ENCODE peak calls at places on chromosomes 13 and 19, in six cellular contexts. J, X, D, O, T and F are unnamed samples.

GRCh38 chr13:67408823-67409222 is 178.7 kb upstream of the PCDH9 start:
- DNase-seq in J (peak), X (peak), D (no peak), O (no peak), T (no peak), F (no peak)

GRCh38 chr19:9878511-9879196 is 43.5 kb downstream of the PIN1 start:
- DNase-seq in J (no peak), X (peak), D (no peak), O (no peak), T (no peak), F (no peak)

GRCh38 chr13:32284927-32285632 is 30.1 kb downstream of the ZAR1L start:
- DNase-seq in J (no peak), X (peak), D (peak), O (no peak), T (peak), F (no peak)

GRCh38 chr19:49106648-49107135 is 7.5 kb upstream of the LIN7B start:
- DNase-seq in J (peak), X (peak), D (peak), O (peak), T (no peak), F (peak)

GRCh38 chr19:5309438-5310204 is 31.0 kb downstream of the PTPRS start:
- DNase-seq in J (no peak), X (peak), D (no peak), O (no peak), T (peak), F (no peak)

GRCh38 chr13:98691360-98691759 is 61.1 kb downstream of the SLC15A1 start:
- DNase-seq in J (no peak), X (no peak), D (no peak), O (no peak), T (no peak), F (no peak)

GRCh38 chr19:30227661-30228112 is 144.5 kb upstream of the ZNF536 start:
- DNase-seq in J (peak), X (peak), D (peak), O (peak), T (no peak), F (peak)

GRCh38 chr19:38650180-38650775 is 2.8 kb downstream of the ACTN4 start:
- DNase-seq in J (peak), X (no peak), D (no peak), O (no peak), T (no peak), F (no peak)

GRCh38 chr13:36918246-36919060 is 1.6 kb downstream of the SMAD9 start:
- DNase-seq in J (no peak), X (peak), D (peak), O (no peak), T (no peak), F (no peak)

GRCh38 chr13:94061316-94061715 is 418.2 kb downstream of the DCT start:
- DNase-seq in J (peak), X (no peak), D (no peak), O (no peak), T (no peak), F (no peak)

GRCh38 chr19:2636897-2637683 is 65.4 kb downstream of the GNG7 start:
- DNase-seq in J (peak), X (peak), D (peak), O (peak), T (no peak), F (no peak)

GRCh38 chr13:61684976-61685682 is 269.5 kb upstream of the PCDH20 start:
- DNase-seq in J (no peak), X (no peak), D (no peak), O (no peak), T (no peak), F (no peak)

GRCh38 chr19:54279441-54279962 is 1.4 kb downstream of the LILRB2 start:
- DNase-seq in J (no peak), X (no peak), D (no peak), O (no peak), T (no peak), F (no peak)

GRCh38 chr19:55673465-55673864 is 1.6 kb upstream of the EPN1 start:
- DNase-seq in J (no peak), X (peak), D (peak), O (no peak), T (no peak), F (no peak)

GRCh38 chr13:100983111-100983510 is 308.5 kb upstream of the TMTC4 start:
- DNase-seq in J (no peak), X (no peak), D (no peak), O (no peak), T (no peak), F (no peak)

GRCh38 chr13:30584332-30584731 is 33.4 kb upstream of the USPL1 start:
- DNase-seq in J (no peak), X (no peak), D (no peak), O (no peak), T (no peak), F (no peak)

GRCh38 chr13:21074601-21075302 is 13.4 kb upstream of the LATS2 start:
- DNase-seq in J (no peak), X (peak), D (no peak), O (no peak), T (no peak), F (no peak)

GRCh38 chr13:95246292-95247082 is 54.8 kb downstream of the ABCC4 start:
- DNase-seq in J (no peak), X (no peak), D (no peak), O (no peak), T (no peak), F (no peak)

GRCh38 chr19:33325920-33326319 is 23.6 kb upstream of the CEBPA start:
- DNase-seq in J (no peak), X (no peak), D (no peak), O (no peak), T (no peak), F (no peak)

GRCh38 chr19:47778089-47778953 is at the start of gene SELENOW:
- DNase-seq in J (peak), X (peak), D (peak), O (peak), T (peak), F (peak)

GRCh38 chr19:7700128-7700470 is 1.8 kb downstream of the FCER2 start:
- DNase-seq in J (no peak), X (no peak), D (no peak), O (no peak), T (no peak), F (no peak)

GRCh38 chr13:51856027-51856736 is 5.6 kb upstream of the CCDC70 start:
- DNase-seq in J (peak), X (no peak), D (no peak), O (no peak), T (no peak), F (no peak)

GRCh38 chr19:5031231-5032100 is 62.6 kb downstream of the KDM4B start:
- DNase-seq in J (peak), X (peak), D (peak), O (peak), T (peak), F (peak)

GRCh38 chr19:47483200-47483599 is 819 bp downstream of the KPTN start:
- DNase-seq in J (no peak), X (no peak), D (no peak), O (no peak), T (no peak), F (no peak)

GRCh38 chr13:103178986-103179695 is 112.9 kb upstream of the SLC10A2 start:
- DNase-seq in J (no peak), X (no peak), D (no peak), O (no peak), T (no peak), F (no peak)

GRCh38 chr13:36217456-36217855 is 3.1 kb upstream of the SOHLH2 start:
- DNase-seq in J (no peak), X (no peak), D (no peak), O (no peak), T (no peak), F (no peak)

GRCh38 chr13:26112843-26113242 is 61.0 kb upstream of the SHISA2 start:
- DNase-seq in J (no peak), X (peak), D (peak), O (no peak), T (no peak), F (no peak)

GRCh38 chr13:37072024-37072423 is 12.5 kb upstream of the SUPT20H start:
- DNase-seq in J (no peak), X (no peak), D (no peak), O (no peak), T (no peak), F (no peak)

GRCh38 chr19:29484876-29485275 is 40.9 kb upstream of the VSTM2B start:
- DNase-seq in J (no peak), X (no peak), D (no peak), O (no peak), T (no peak), F (no peak)

GRCh38 chr19:42563352-42564210 is 31.1 kb downstream of the CEACAM8 start:
- DNase-seq in J (peak), X (peak), D (peak), O (peak), T (no peak), F (peak)

GRCh38 chr13:73593199-73593765 is 534.5 kb downstream of the KLF5 start:
- DNase-seq in J (peak), X (no peak), D (no peak), O (no peak), T (no peak), F (no peak)

GRCh38 chr13:103145476-103145875 is 79.3 kb upstream of the SLC10A2 start:
- DNase-seq in J (no peak), X (no peak), D (no peak), O (no peak), T (no peak), F (no peak)

GRCh38 chr13:76711515-76712182 is 174.6 kb downstream of the KCTD12 start:
- DNase-seq in J (peak), X (no peak), D (no peak), O (no peak), T (peak), F (no peak)

GRCh38 chr13:112671359-112671758 is 18.5 kb upstream of the ATP11A start:
- DNase-seq in J (no peak), X (no peak), D (no peak), O (no peak), T (no peak), F (no peak)

GRCh38 chr19:56966225-56966696 is 125.7 kb upstream of the PEG3 start:
- DNase-seq in J (no peak), X (peak), D (no peak), O (no peak), T (no peak), F (no peak)
- H3K27ac ChIP-seq in J (no peak), X (no peak), D (no peak), O (no peak), T (no peak), F (no peak)

GRCh38 chr13:45339867-45340266 is 1.1 kb downstream of the TPT1 start:
- DNase-seq in J (no peak), X (no peak), D (no peak), O (no peak), T (no peak), F (no peak)
- H3K27ac ChIP-seq in J (peak), X (no peak), D (peak), O (peak), T (peak), F (peak)

GRCh38 chr19:16343156-16343555 is 18.5 kb downstream of the KLF2 start:
- DNase-seq in J (no peak), X (no peak), D (no peak), O (no peak), T (no peak), F (no peak)
- H3K27ac ChIP-seq in J (no peak), X (no peak), D (no peak), O (no peak), T (peak), F (no peak)

DNA sequence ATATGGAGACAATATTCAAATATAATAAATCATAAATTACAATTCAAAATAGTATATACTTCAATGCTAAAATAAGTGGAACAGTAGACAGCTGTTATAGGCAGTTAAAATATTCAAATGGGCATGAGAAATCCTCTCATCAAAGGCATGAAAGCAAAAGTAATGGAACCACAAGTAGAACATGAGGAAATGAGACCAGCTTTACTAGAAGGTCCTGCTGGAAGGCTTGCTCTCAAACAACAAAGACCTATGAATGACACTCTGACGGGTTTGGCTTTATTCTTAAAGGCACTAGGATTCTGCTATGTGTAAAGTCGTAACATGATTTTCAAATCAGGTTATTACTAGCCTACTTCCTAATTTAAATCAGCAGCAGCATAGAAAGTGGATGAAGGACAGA is 148.1 kb downstream of the VWA8 start:
- DNase-seq in J (no peak), X (no peak), D (no peak), O (no peak), T (no peak), F (no peak)
- H3K27ac ChIP-seq in J (no peak), X (no peak), D (no peak), O (no peak), T (no peak), F (no peak)

DNA sequence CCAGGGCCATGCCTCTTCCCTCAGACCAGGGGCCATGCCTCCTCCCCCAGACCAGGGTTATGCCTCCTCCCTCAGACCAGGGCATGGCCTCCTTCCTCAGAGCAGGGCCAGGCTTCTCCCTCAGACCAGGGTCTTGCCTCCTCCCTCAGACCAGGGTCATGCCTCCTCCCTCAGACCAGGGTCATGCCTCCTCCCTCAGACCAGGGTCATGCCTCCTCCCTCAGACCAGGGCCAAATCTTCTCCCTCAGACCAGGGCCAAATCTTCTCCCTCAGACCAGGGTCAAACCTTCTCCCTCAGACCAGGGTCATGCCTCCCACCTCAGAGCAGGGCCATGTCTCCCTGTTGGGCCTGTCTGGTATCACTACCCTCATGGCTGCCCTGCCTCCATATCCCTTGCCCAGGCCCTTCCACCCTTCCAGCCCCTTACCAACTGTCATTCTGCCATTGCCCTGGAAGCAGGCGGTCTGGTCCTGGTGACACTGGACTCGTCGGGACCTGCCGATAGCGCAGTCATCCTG is 4.2 kb downstream of the LYPD5 start:
- DNase-seq in J (no peak), X (no peak), D (no peak), O (no peak), T (no peak), F (no peak)
- H3K27ac ChIP-seq in J (no peak), X (no peak), D (no peak), O (no peak), T (no peak), F (no peak)

DNA sequence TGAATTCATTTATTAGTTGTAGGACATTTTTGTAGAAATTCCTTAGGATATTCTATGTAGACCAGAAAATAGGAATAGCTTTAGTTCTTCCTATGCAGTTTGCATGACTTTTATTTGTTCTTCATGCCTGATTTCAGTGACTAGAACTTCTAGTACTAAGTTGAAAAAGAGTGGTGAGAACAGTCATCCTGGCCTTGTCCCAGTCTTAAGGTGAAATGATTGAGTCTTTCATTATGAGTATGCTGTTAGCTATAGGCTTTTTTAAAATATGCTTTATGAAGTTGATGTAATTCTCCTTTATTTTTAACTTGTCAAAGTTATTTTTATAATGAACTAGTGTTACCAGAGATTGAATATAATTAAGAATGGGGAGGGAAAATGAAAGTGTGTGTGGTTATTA is 690.1 kb upstream of the KLHL1 start:
- DNase-seq in J (no peak), X (no peak), D (no peak), O (no peak), T (no peak), F (no peak)
- H3K27ac ChIP-seq in J (no peak), X (no peak), D (no peak), O (no peak), T (no peak), F (no peak)

GRCh38 chr19:32017341-32017948 is 328.0 kb upstream of the ZNF507 start:
- DNase-seq in J (no peak), X (no peak), D (no peak), O (no peak), T (no peak), F (no peak)
- H3K27ac ChIP-seq in J (no peak), X (no peak), D (no peak), O (no peak), T (no peak), F (no peak)

GRCh38 chr13:27170521-27171243 is 929 bp downstream of the USP12 start:
- DNase-seq in J (peak), X (peak), D (peak), O (peak), T (no peak), F (peak)
- H3K27ac ChIP-seq in J (peak), X (peak), D (peak), O (peak), T (peak), F (peak)

GRCh38 chr13:113898391-113898790 is 34.5 kb upstream of the GAS6 start:
- DNase-seq in J (no peak), X (no peak), D (no peak), O (no peak), T (peak), F (no peak)
- H3K27ac ChIP-seq in J (no peak), X (no peak), D (no peak), O (no peak), T (no peak), F (no peak)

GRCh38 chr19:1285737-1286360 is at the start of gene EFNA2:
- DNase-seq in J (peak), X (no peak), D (peak), O (no peak), T (no peak), F (no peak)

GRCh38 chr19:1287622-1288527 is 2.2 kb downstream of the EFNA2 start:
- DNase-seq in J (no peak), X (no peak), D (peak), O (no peak), T (no peak), F (no peak)

GRCh38 chr19:1286451-1286858 is 782 bp downstream of the EFNA2 start:
- DNase-seq in J (no peak), X (no peak), D (no peak), O (no peak), T (no peak), F (no peak)

GRCh38 chr19:1288528-1289394 is 3.1 kb downstream of the EFNA2 start:
- DNase-seq in J (no peak), X (no peak), D (no peak), O (no peak), T (no peak), F (no peak)

DNA sequence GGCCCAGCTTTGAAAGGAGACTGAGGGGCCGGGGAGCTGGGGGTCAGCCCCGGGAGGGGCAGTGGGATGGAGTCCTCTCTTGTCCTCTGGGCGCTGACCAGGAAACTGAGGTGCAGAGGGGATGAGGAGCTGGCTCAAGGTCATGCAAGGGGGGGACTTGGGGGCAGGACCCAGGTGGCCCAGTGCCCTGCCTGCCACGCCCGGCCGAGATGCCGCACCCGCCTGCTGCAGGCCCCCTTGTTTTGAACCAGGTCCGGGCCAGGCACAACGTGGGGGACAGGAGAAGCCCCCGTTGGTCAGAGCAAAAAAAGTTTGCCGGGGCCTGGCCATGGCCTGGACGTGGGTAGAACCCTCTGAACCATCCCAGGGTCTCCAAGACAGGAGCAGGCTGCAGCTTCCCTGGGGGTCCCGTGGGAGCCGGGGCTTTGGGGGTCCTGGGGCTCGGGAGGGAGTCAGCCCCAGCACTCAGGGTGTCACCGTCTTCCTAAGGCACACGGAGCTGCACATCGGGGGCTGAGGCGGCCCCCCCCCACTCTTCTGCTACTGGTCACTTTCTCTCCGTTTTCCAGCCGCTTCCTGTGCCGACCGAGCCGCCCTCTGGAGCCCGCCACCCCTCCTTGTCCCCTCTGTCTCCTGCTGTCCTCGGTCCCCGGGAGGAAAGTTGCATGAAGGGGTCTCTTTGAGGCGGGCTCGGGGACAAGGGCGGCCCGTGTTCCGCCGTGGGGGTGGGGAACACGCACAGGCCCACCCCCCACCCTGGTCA is 1.4 kb downstream of the EFNA2 start:
- DNase-seq in J (no peak), X (no peak), D (no peak), O (no peak), T (no peak), F (no peak)
- H3K27ac ChIP-seq in J (peak), X (no peak), D (no peak), O (no peak), T (no peak), F (no peak)